ENCODE peak calls at places on chromosomes 4 and X, in five cellular contexts. Y, A, R, T and D are unnamed samples.

GRCh38 chrX:105567046-105567445 is 255.3 kb upstream of the NRK start:
- DNase-seq in Y (no peak), R (no peak), A (no peak), T (no peak), D (no peak)

GRCh38 chr4:157045507-157046127 is 30.3 kb upstream of the GLRB start:
- DNase-seq in A (peak; percentile 52), R (no peak), Y (no peak), T (peak; percentile 54), D (no peak)

GRCh38 chr4:3302786-3303444 is 10.1 kb downstream of the RGS12 start:
- DNase-seq in T (peak; percentile 44), R (no peak), A (no peak), Y (peak; percentile 63), D (peak; percentile 34)

GRCh38 chr4:134202136-134202535 is 547 bp upstream of the PABPC4L start:
- DNase-seq in A (no peak), R (no peak), Y (no peak), T (no peak), D (no peak)

GRCh38 chrX:39752820-39753219 is 344.9 kb downstream of the BCOR start:
- DNase-seq in Y (no peak), R (no peak), A (no peak), T (no peak), D (no peak)

GRCh38 chr4:152385551-152385950 is 150.3 kb downstream of the FBXW7 start:
- DNase-seq in A (no peak), Y (no peak), R (no peak), T (no peak), D (no peak)

GRCh38 chr4:187993827-187994226 is 1.7 kb upstream of the ZFP42 start:
- DNase-seq in Y (no peak), R (no peak), A (no peak), T (peak; percentile 88), D (no peak)

GRCh38 chr4:14667624-14668295 is 334.5 kb upstream of the CPEB2 start:
- DNase-seq in R (no peak), Y (no peak), T (no peak), A (no peak), D (no peak)

GRCh38 chr4:185710487-185710995 is 101.5 kb downstream of the SORBS2 start:
- DNase-seq in Y (peak; percentile 85), A (no peak), T (no peak), R (no peak), D (no peak)

GRCh38 chr4:10460313-10461047 is 3.3 kb upstream of the ZNF518B start:
- DNase-seq in R (no peak), T (no peak), A (no peak), Y (no peak), D (no peak)

GRCh38 chr4:10461850-10462400 is 4.7 kb upstream of the ZNF518B start:
- DNase-seq in R (no peak), T (peak; percentile 63), Y (no peak), A (no peak), D (no peak)

GRCh38 chr4:10461091-10461849 is 4.0 kb upstream of the ZNF518B start:
- DNase-seq in Y (peak; percentile 88), R (peak; percentile 81), T (peak; percentile 89), A (peak; percentile 42), D (peak; percentile 87)

GRCh38 chr4:10459305-10459704 is 2.1 kb upstream of the ZNF518B start:
- DNase-seq in T (no peak), Y (no peak), A (no peak), R (no peak), D (no peak)

GRCh38 chr4:10462876-10463275 is 5.7 kb upstream of the ZNF518B start:
- DNase-seq in T (no peak), A (no peak), Y (no peak), R (no peak), D (no peak)
- H3K27me3 ChIP-seq in T (peaks cover 52% of the 10 kb centered on the region), A (no peaks in the 10 kb centered on the region), Y (no peaks in the 10 kb centered on the region), R (no peaks in the 10 kb centered on the region), D (no peaks in the 10 kb centered on the region)

GRCh38 chrX:627995-628394 is 2.6 kb upstream of the SHOX start:
- DNase-seq in A (no peak), R (no peak), Y (no peak), T (peak; percentile 29), D (no peak)
- H3K27me3 ChIP-seq in A (no peaks in the 10 kb centered on the region), R (peaks cover 3% of the 10 kb centered on the region), Y (no peaks in the 10 kb centered on the region), T (peaks cover 100% of the 10 kb centered on the region), D (peaks cover 7% of the 10 kb centered on the region)

GRCh38 chrX:35728481-35728880 is 69.7 kb upstream of the MAGEB16 start:
- DNase-seq in A (no peak), T (peak; percentile 65), R (no peak), Y (no peak), D (no peak)

GRCh38 chrX:35733879-35734278 is 64.3 kb upstream of the MAGEB16 start:
- DNase-seq in A (no peak), R (no peak), Y (no peak), T (no peak), D (no peak)
- H3K27me3 ChIP-seq in A (no peaks in the 10 kb centered on the region), R (no peaks in the 10 kb centered on the region), Y (no peaks in the 10 kb centered on the region), T (no peaks in the 10 kb centered on the region), D (no peaks in the 10 kb centered on the region)

GRCh38 chr4:139973015-139973414 is 181.0 kb downstream of the MAML3 start:
- DNase-seq in R (no peak), A (no peak), T (no peak), Y (no peak), D (no peak)
- H3K27me3 ChIP-seq in R (no peaks in the 10 kb centered on the region), A (no peaks in the 10 kb centered on the region), T (no peaks in the 10 kb centered on the region), Y (no peaks in the 10 kb centered on the region), D (no peaks in the 10 kb centered on the region)

DNA sequence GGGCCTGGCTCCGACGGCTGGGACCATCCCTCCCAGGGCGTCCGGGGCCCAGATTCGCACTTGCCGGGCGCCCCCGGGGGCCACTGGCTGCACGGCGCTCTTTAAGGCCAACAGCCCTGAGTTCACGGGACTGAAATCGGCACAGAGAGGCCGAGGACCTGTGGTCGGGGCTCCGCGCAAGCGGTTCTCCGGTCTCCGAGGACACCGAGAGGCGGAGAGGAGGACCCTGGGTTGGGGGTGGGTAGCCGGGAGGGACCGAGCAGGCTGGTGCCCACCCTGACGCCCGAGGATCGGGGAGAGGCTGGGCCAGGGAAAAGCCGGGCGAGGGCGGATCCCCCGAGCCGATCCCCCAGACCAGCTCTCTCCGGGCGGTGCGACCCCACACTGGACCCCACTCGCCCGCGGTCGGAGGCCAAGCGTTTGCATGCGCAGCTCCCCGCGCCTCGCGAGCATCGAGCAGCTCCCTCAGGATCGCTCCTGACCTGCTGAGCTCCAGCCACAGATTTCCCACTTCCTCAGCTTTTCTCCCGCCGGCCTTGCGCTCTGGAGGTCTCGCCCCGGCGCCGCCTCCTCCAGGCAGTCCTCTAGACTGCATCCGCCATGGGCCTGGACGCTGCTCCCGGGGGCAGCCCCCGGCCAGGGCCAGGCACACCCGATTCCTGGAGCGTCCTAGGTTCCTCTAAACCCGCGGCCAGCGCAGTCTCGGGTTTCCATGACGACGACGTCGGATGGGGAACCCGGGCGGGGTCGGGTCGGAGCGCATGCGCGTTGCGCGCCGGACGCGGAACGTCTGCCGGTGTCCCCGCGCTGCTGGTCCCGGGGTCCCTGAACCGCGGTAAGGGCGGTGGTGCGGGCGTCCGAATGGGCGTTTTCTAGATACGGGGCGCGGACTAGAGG is 17.6 kb upstream of the NAT8L start:
- DNase-seq in R (peak; percentile 87), T (peak; percentile 97), A (peak; percentile 72), Y (peak; percentile 93), D (peak; percentile 95)
- H3K27me3 ChIP-seq in R (peaks cover 7% of the 10 kb centered on the region), T (peaks cover 51% of the 10 kb centered on the region), A (peaks cover 15% of the 10 kb centered on the region), Y (no peaks in the 10 kb centered on the region), D (no peaks in the 10 kb centered on the region)

GRCh38 chr4:8105303-8106100 is 53.1 kb downstream of the ABLIM2 start:
- DNase-seq in A (no peak), R (no peak), Y (no peak), T (no peak), D (no peak)
- H3K27me3 ChIP-seq in A (peaks cover 61% of the 10 kb centered on the region), R (no peaks in the 10 kb centered on the region), Y (no peaks in the 10 kb centered on the region), T (no peaks in the 10 kb centered on the region), D (no peaks in the 10 kb centered on the region)